ENCODE peak calls at places on chromosomes 16 and 17, in nine cellular contexts. C is HTR-8/SVneo; A is stimulated activated CD8-positive, alpha-beta memory T cell treated with anti-CD3 and anti-CD28 coated beads, Interleukin-7, amount 100 ng/mL, for 24 hours; D is HCT116; R is vagina; L is transverse colon; O is activated naive CD4-positive, alpha-beta T cell treated with anti-CD3 and anti-CD28 coated beads for 36 hours; N is Karpas-422; U is NCI-H460. J is an unnamed sample.

GRCh38 chr17:48048321-48049140 is at the start of gene NFE2L1:
- DNase-seq in C (peak; percentile 98), A (no peak), D (peak; percentile 96), R (peak; percentile 97), L (peak; percentile 95), O (peak; percentile 37), N (peak; percentile 81), U (peak; percentile 94), J (peak; percentile 84)

GRCh38 chr17:1843947-1844346 is 14.1 kb downstream of the RPA1 start:
- DNase-seq in C (no peak), A (no peak), D (no peak), R (no peak), L (no peak), O (no peak), N (no peak), U (no peak), J (no peak)

GRCh38 chr16:88702364-88703210 is 3.6 kb downstream of the RNF166 start:
- DNase-seq in C (no peak), A (no peak), D (no peak), R (no peak), L (no peak), O (peak; percentile 49), N (no peak), U (no peak), J (no peak)

GRCh38 chr16:19851476-19851875 is 33.2 kb downstream of the GPRC5B start:
- DNase-seq in C (no peak), A (no peak), D (no peak), R (no peak), L (no peak), O (no peak), N (no peak), U (no peak), J (no peak)

GRCh38 chr17:68329331-68329730 is 38.0 kb downstream of the ARSG start:
- DNase-seq in C (no peak), A (no peak), D (no peak), R (no peak), L (no peak), O (no peak), N (no peak), U (no peak), J (no peak)

GRCh38 chr17:37671028-37671812 is 28.0 kb upstream of the DDX52 start:
- DNase-seq in C (no peak), A (no peak), D (no peak), R (no peak), L (peak; percentile 68), O (no peak), N (no peak), U (no peak), J (no peak)

GRCh38 chr16:79982356-79982755 is 381.8 kb upstream of the MAF start:
- DNase-seq in C (no peak), A (no peak), D (no peak), R (no peak), L (no peak), O (no peak), N (no peak), U (no peak), J (no peak)

GRCh38 chr16:65069090-65069489 is 52.8 kb downstream of the CDH11 start:
- DNase-seq in C (no peak), A (no peak), D (no peak), R (no peak), L (no peak), O (no peak), N (no peak), U (peak; percentile 71), J (no peak)

GRCh38 chr16:56600398-56600999 is 7.9 kb upstream of the MT2A start:
- DNase-seq in C (peak; percentile 65), A (no peak), D (peak; percentile 55), R (no peak), L (no peak), O (peak; percentile 44), N (peak; percentile 82), U (peak; percentile 76), J (peak; percentile 25)

GRCh38 chr16:20879175-20880053 is 20.7 kb downstream of the DCUN1D3 start:
- DNase-seq in C (no peak), A (no peak), D (no peak), R (no peak), L (no peak), O (no peak), N (no peak), U (no peak), J (no peak)

GRCh38 chr17:61412860-61413653 is 13.4 kb downstream of the TBX2 start:
- DNase-seq in C (no peak), A (no peak), D (no peak), R (peak; percentile 88), L (no peak), O (peak; percentile 7), N (no peak), U (no peak), J (no peak)

GRCh38 chr16:27824786-27825185 is 238.7 kb downstream of the GSG1L start:
- DNase-seq in C (no peak), A (no peak), D (no peak), R (no peak), L (no peak), O (no peak), N (no peak), U (no peak), J (no peak)

GRCh38 chr17:41393294-41393693 is 4.1 kb downstream of the KRT31 start:
- DNase-seq in C (no peak), A (no peak), D (no peak), R (no peak), L (no peak), O (no peak), N (no peak), U (no peak), J (no peak)

GRCh38 chr17:50949128-50950001 is 83.2 kb upstream of the TOB1 start:
- DNase-seq in C (no peak), A (no peak), D (no peak), R (no peak), L (no peak), O (peak; percentile 4), N (no peak), U (peak; percentile 72), J (no peak)

GRCh38 chr16:25546781-25547180 is 145.0 kb upstream of the HS3ST4 start:
- DNase-seq in C (no peak), A (no peak), D (no peak), R (no peak), L (no peak), O (no peak), N (no peak), U (no peak), J (no peak)

GRCh38 chr17:70968302-70968701 is 799.0 kb downstream of the KCNJ2 start:
- DNase-seq in C (no peak), A (no peak), D (no peak), R (no peak), L (no peak), O (no peak), N (no peak), U (no peak), J (no peak)

GRCh38 chr16:66660422-66661209 is 35.9 kb downstream of the CMTM4 start:
- DNase-seq in C (peak; percentile 87), A (no peak), D (no peak), R (no peak), L (peak; percentile 38), O (no peak), N (no peak), U (peak; percentile 91), J (peak; percentile 61)

GRCh38 chr17:50036455-50037320 is 19.2 kb upstream of the ITGA3 start:
- DNase-seq in C (no peak), A (no peak), D (no peak), R (no peak), L (no peak), O (no peak), N (no peak), U (no peak), J (no peak)

GRCh38 chr17:13031718-13032350 is 14.0 kb upstream of the ELAC2 start:
- DNase-seq in C (peak; percentile 45), A (peak; percentile 16), D (peak; percentile 45), R (no peak), L (peak; percentile 36), O (peak; percentile 63), N (peak; percentile 82), U (peak; percentile 44), J (no peak)

GRCh38 chr16:23278031-23278430 is 24.1 kb upstream of the SCNN1B start:
- DNase-seq in C (no peak), A (no peak), D (no peak), R (no peak), L (no peak), O (no peak), N (no peak), U (no peak), J (no peak)

GRCh38 chr17:46125831-46126230 is 67.4 kb downstream of the KANSL1 start:
- DNase-seq in C (no peak), A (no peak), D (no peak), R (no peak), L (no peak), O (no peak), N (no peak), U (no peak), J (no peak)

GRCh38 chr17:40130352-40131042 is 8.7 kb downstream of the MSL1 start:
- DNase-seq in C (no peak), A (no peak), D (no peak), R (no peak), L (no peak), O (no peak), N (no peak), U (no peak), J (no peak)

GRCh38 chr16:15950167-15950854 is 895 bp downstream of the ABCC1 start:
- DNase-seq in C (peak; percentile 33), A (no peak), D (no peak), R (no peak), L (peak; percentile 36), O (peak; percentile 51), N (peak; percentile 76), U (no peak), J (peak; percentile 5)

GRCh38 chr16:20933589-20933988 is 33.0 kb downstream of the LYRM1 start:
- DNase-seq in C (no peak), A (no peak), D (no peak), R (no peak), L (no peak), O (no peak), N (no peak), U (no peak), J (no peak)

GRCh38 chr16:66335704-66336329 is 30.7 kb upstream of the CDH5 start:
- DNase-seq in C (peak; percentile 56), A (no peak), D (no peak), R (no peak), L (peak; percentile 18), O (no peak), N (no peak), U (no peak), J (peak; percentile 97)

GRCh38 chr17:57552114-57552601 is 192.9 kb downstream of the CCDC182 start:
- DNase-seq in C (no peak), A (no peak), D (no peak), R (no peak), L (peak; percentile 39), O (peak; percentile 51), N (peak; percentile 92), U (no peak), J (no peak)

GRCh38 chr17:77579131-77579530 is 379.4 kb upstream of the TNRC6C start:
- DNase-seq in C (no peak), A (no peak), D (no peak), R (no peak), L (no peak), O (no peak), N (no peak), U (no peak), J (no peak)

GRCh38 chr16:15654591-15654990 is 4.5 kb downstream of the NDE1 start:
- DNase-seq in C (no peak), A (no peak), D (no peak), R (no peak), L (no peak), O (no peak), N (no peak), U (no peak), J (no peak)

GRCh38 chr16:89123001-89123830 is 29.6 kb downstream of the ACSF3 start:
- DNase-seq in C (no peak), A (no peak), D (no peak), R (no peak), L (no peak), O (no peak), N (no peak), U (no peak), J (no peak)

GRCh38 chr17:61926831-61927210 is 961 bp downstream of the INTS2 start:
- DNase-seq in C (no peak), A (no peak), D (no peak), R (no peak), L (no peak), O (no peak), N (no peak), U (no peak), J (no peak)

GRCh38 chr16:84022641-84023040 is 20.0 kb downstream of the SLC38A8 start:
- DNase-seq in C (no peak), A (no peak), D (no peak), R (no peak), L (no peak), O (no peak), N (no peak), U (no peak), J (no peak)

J was measured in NCI-H1092 treated with DMSO at 0.1 percent for 48 hours.